ENCODE peak calls at places on chromosomes 16 and 17, in seven cellular contexts. One of them, this sample, is unnamed.
A peak's percentile ranks its signal among the peaks of the same experiment; 100 is the strongest.

GRCh38 chr17:49676276-49676868 is 1.5 kb downstream of the SPOP start:
- DNase-seq in uterus: no peak
- DNase-seq in mammary epithelial cell: peak; percentile 41
- DNase-seq in A549: no peak
- DNase-seq in MM.1S: peak; percentile 92
- DNase-seq in IMR-90: peak; percentile 38
- DNase-seq in aorta: no peak
- DNase-seq in this sample: peak; percentile 78

GRCh38 chr17:75595284-75595918 is 7.8 kb downstream of the MYO15B start:
- DNase-seq in uterus: no peak
- DNase-seq in mammary epithelial cell: no peak
- DNase-seq in A549: no peak
- DNase-seq in MM.1S: no peak
- DNase-seq in IMR-90: no peak
- DNase-seq in aorta: no peak
- DNase-seq in this sample: no peak

GRCh38 chr17:53979991-53980390 is 157.3 kb downstream of the KIF2B start:
- DNase-seq in uterus: no peak
- DNase-seq in mammary epithelial cell: no peak
- DNase-seq in A549: no peak
- DNase-seq in MM.1S: no peak
- DNase-seq in IMR-90: no peak
- DNase-seq in aorta: no peak
- DNase-seq in this sample: no peak

GRCh38 chr17:60573139-60573975 is 26.6 kb upstream of the PPM1D start:
- DNase-seq in uterus: no peak
- DNase-seq in mammary epithelial cell: no peak
- DNase-seq in A549: no peak
- DNase-seq in MM.1S: no peak
- DNase-seq in IMR-90: peak; percentile 74
- DNase-seq in aorta: no peak
- DNase-seq in this sample: peak; percentile 68

GRCh38 chr17:28968269-28968913 is 17.1 kb upstream of the PHF12 start:
- DNase-seq in uterus: no peak
- DNase-seq in mammary epithelial cell: no peak
- DNase-seq in A549: no peak
- DNase-seq in MM.1S: no peak
- DNase-seq in IMR-90: no peak
- DNase-seq in aorta: no peak
- DNase-seq in this sample: no peak

GRCh38 chr17:73976676-73977521 is 226.6 kb upstream of the RPL38 start:
- DNase-seq in uterus: no peak
- DNase-seq in mammary epithelial cell: no peak
- DNase-seq in A549: no peak
- DNase-seq in MM.1S: no peak
- DNase-seq in IMR-90: no peak
- DNase-seq in aorta: no peak
- DNase-seq in this sample: peak; percentile 62

GRCh38 chr16:84603115-84603816 is 14.6 kb downstream of the COTL1 start:
- DNase-seq in uterus: peak; percentile 89
- DNase-seq in mammary epithelial cell: peak; percentile 89
- DNase-seq in A549: peak; percentile 85
- DNase-seq in MM.1S: no peak
- DNase-seq in IMR-90: peak; percentile 99
- DNase-seq in aorta: peak; percentile 96
- DNase-seq in this sample: peak; percentile 99

GRCh38 chr17:81590121-81590520 is 38.0 kb upstream of the FAAP100 start:
- DNase-seq in uterus: no peak
- DNase-seq in mammary epithelial cell: no peak
- DNase-seq in A549: no peak
- DNase-seq in MM.1S: no peak
- DNase-seq in IMR-90: no peak
- DNase-seq in aorta: no peak
- DNase-seq in this sample: no peak

GRCh38 chr17:66431910-66432309 is 129.5 kb downstream of the PRKCA start:
- DNase-seq in uterus: peak; percentile 50
- DNase-seq in mammary epithelial cell: peak; percentile 75
- DNase-seq in A549: peak; percentile 31
- DNase-seq in MM.1S: no peak
- DNase-seq in IMR-90: peak; percentile 92
- DNase-seq in aorta: no peak
- DNase-seq in this sample: peak; percentile 92

GRCh38 chr16:55540221-55540620 is 26.3 kb upstream of the CAPNS2 start:
- DNase-seq in uterus: no peak
- DNase-seq in mammary epithelial cell: no peak
- DNase-seq in A549: no peak
- DNase-seq in MM.1S: no peak
- DNase-seq in IMR-90: no peak
- DNase-seq in aorta: no peak
- DNase-seq in this sample: no peak

GRCh38 chr17:39605492-39606433 is 2.0 kb downstream of the NEUROD2 start:
- DNase-seq in uterus: no peak
- DNase-seq in mammary epithelial cell: peak; percentile 61
- DNase-seq in A549: peak; percentile 83
- DNase-seq in MM.1S: no peak
- DNase-seq in IMR-90: no peak
- DNase-seq in aorta: no peak
- DNase-seq in this sample: no peak

GRCh38 chr17:71098071-71098470 is 928.7 kb downstream of the KCNJ2 start:
- DNase-seq in uterus: no peak
- DNase-seq in mammary epithelial cell: no peak
- DNase-seq in A549: no peak
- DNase-seq in MM.1S: peak; percentile 40
- DNase-seq in IMR-90: no peak
- DNase-seq in aorta: no peak
- DNase-seq in this sample: no peak

GRCh38 chr16:1145383-1146100 is 7.4 kb upstream of the CACNA1H start:
- DNase-seq in uterus: no peak
- DNase-seq in mammary epithelial cell: no peak
- DNase-seq in A549: no peak
- DNase-seq in MM.1S: no peak
- DNase-seq in IMR-90: no peak
- DNase-seq in aorta: no peak
- DNase-seq in this sample: no peak

GRCh38 chr17:42700890-42701289 is 18.6 kb downstream of the CNTNAP1 start:
- DNase-seq in uterus: no peak
- DNase-seq in mammary epithelial cell: no peak
- DNase-seq in A549: no peak
- DNase-seq in MM.1S: no peak
- DNase-seq in IMR-90: no peak
- DNase-seq in aorta: no peak
- DNase-seq in this sample: no peak

GRCh38 chr16:53912155-53912554 is 208.2 kb downstream of the FTO start:
- DNase-seq in uterus: no peak
- DNase-seq in mammary epithelial cell: peak; percentile 89
- DNase-seq in A549: no peak
- DNase-seq in MM.1S: no peak
- DNase-seq in IMR-90: no peak
- DNase-seq in aorta: no peak
- DNase-seq in this sample: no peak

GRCh38 chr16:15642557-15643452 is at the start of gene MARF1:
- DNase-seq in uterus: peak; percentile 99
- DNase-seq in mammary epithelial cell: peak; percentile 96
- DNase-seq in A549: peak; percentile 97
- DNase-seq in MM.1S: peak; percentile 96
- DNase-seq in IMR-90: peak; percentile 90
- DNase-seq in aorta: peak; percentile 100
- DNase-seq in this sample: peak; percentile 98

GRCh38 chr16:77387810-77388209 is 47.0 kb downstream of the ADAMTS18 start:
- DNase-seq in uterus: no peak
- DNase-seq in mammary epithelial cell: no peak
- DNase-seq in A549: no peak
- DNase-seq in MM.1S: no peak
- DNase-seq in IMR-90: no peak
- DNase-seq in aorta: no peak
- DNase-seq in this sample: no peak

GRCh38 chr16:53893731-53894435 is 189.9 kb downstream of the FTO start:
- DNase-seq in uterus: peak; percentile 20
- DNase-seq in mammary epithelial cell: peak; percentile 78
- DNase-seq in A549: peak; percentile 31
- DNase-seq in MM.1S: no peak
- DNase-seq in IMR-90: peak; percentile 91
- DNase-seq in aorta: peak; percentile 58
- DNase-seq in this sample: peak; percentile 89

GRCh38 chr16:2831203-2831602 is 1.1 kb downstream of the ZG16B start:
- DNase-seq in uterus: no peak
- DNase-seq in mammary epithelial cell: no peak
- DNase-seq in A549: no peak
- DNase-seq in MM.1S: no peak
- DNase-seq in IMR-90: no peak
- DNase-seq in aorta: peak; percentile 26
- DNase-seq in this sample: no peak

GRCh38 chr17:59381716-59382570 is 50.5 kb downstream of the YPEL2 start:
- DNase-seq in uterus: no peak
- DNase-seq in mammary epithelial cell: no peak
- DNase-seq in A549: no peak
- DNase-seq in MM.1S: no peak
- DNase-seq in IMR-90: no peak
- DNase-seq in aorta: peak; percentile 76
- DNase-seq in this sample: peak; percentile 30

GRCh38 chr17:40016692-40017000 is 1.4 kb downstream of the CSF3 start:
- DNase-seq in uterus: no peak
- DNase-seq in mammary epithelial cell: no peak
- DNase-seq in A549: no peak
- DNase-seq in MM.1S: no peak
- DNase-seq in IMR-90: no peak
- DNase-seq in aorta: no peak
- DNase-seq in this sample: no peak

GRCh38 chr16:19881783-19882182 is 2.9 kb downstream of the GPRC5B start:
- DNase-seq in uterus: no peak
- DNase-seq in mammary epithelial cell: no peak
- DNase-seq in A549: no peak
- DNase-seq in MM.1S: no peak
- DNase-seq in IMR-90: no peak
- DNase-seq in aorta: no peak
- DNase-seq in this sample: no peak

GRCh38 chr17:77456951-77457548 is 316.3 kb downstream of the SEC14L1 start:
- DNase-seq in uterus: no peak
- DNase-seq in mammary epithelial cell: no peak
- DNase-seq in A549: no peak
- DNase-seq in MM.1S: no peak
- DNase-seq in IMR-90: no peak
- DNase-seq in aorta: no peak
- DNase-seq in this sample: no peak

GRCh38 chr17:77460514-77461046 is 319.8 kb downstream of the SEC14L1 start:
- DNase-seq in uterus: no peak
- DNase-seq in mammary epithelial cell: no peak
- DNase-seq in A549: no peak
- DNase-seq in MM.1S: no peak
- DNase-seq in IMR-90: no peak
- DNase-seq in aorta: no peak
- DNase-seq in this sample: no peak

GRCh38 chr17:77458202-77459017 is 317.6 kb downstream of the SEC14L1 start:
- DNase-seq in uterus: no peak
- DNase-seq in mammary epithelial cell: no peak
- DNase-seq in A549: no peak
- DNase-seq in MM.1S: no peak
- DNase-seq in IMR-90: no peak
- DNase-seq in aorta: no peak
- DNase-seq in this sample: no peak

GRCh38 chr17:77457572-77458201 is 316.9 kb downstream of the SEC14L1 start:
- DNase-seq in uterus: no peak
- DNase-seq in mammary epithelial cell: no peak
- DNase-seq in A549: no peak
- DNase-seq in MM.1S: no peak
- DNase-seq in IMR-90: no peak
- DNase-seq in aorta: no peak
- DNase-seq in this sample: no peak

GRCh38 chr17:77459018-77459755 is 318.4 kb downstream of the SEC14L1 start:
- DNase-seq in uterus: no peak
- DNase-seq in mammary epithelial cell: no peak
- DNase-seq in A549: no peak
- DNase-seq in MM.1S: no peak
- DNase-seq in IMR-90: no peak
- DNase-seq in aorta: no peak
- DNase-seq in this sample: no peak
- H3K4me1 ChIP-seq in uterus: no peaks in the 10 kb centered on the region
- H3K4me1 ChIP-seq in mammary epithelial cell: peaks cover 21% of the 10 kb centered on the region
- H3K4me1 ChIP-seq in A549: peaks cover 3% of the 10 kb centered on the region
- H3K4me1 ChIP-seq in MM.1S: no peaks in the 10 kb centered on the region
- H3K4me1 ChIP-seq in IMR-90: peaks cover 48% of the 10 kb centered on the region
- H3K4me1 ChIP-seq in aorta: no peaks in the 10 kb centered on the region
- H3K4me1 ChIP-seq in this sample: peaks cover 3% of the 10 kb centered on the region

GRCh38 chr16:22844426-22844825 is 30.5 kb downstream of the HS3ST2 start:
- DNase-seq in uterus: no peak
- DNase-seq in mammary epithelial cell: peak; percentile 8
- DNase-seq in A549: no peak
- DNase-seq in MM.1S: no peak
- DNase-seq in IMR-90: no peak
- DNase-seq in aorta: no peak
- DNase-seq in this sample: no peak
- H3K4me1 ChIP-seq in uterus: no peaks in the 10 kb centered on the region
- H3K4me1 ChIP-seq in mammary epithelial cell: peaks cover 40% of the 10 kb centered on the region
- H3K4me1 ChIP-seq in A549: no peaks in the 10 kb centered on the region
- H3K4me1 ChIP-seq in MM.1S: no peaks in the 10 kb centered on the region
- H3K4me1 ChIP-seq in IMR-90: no peaks in the 10 kb centered on the region
- H3K4me1 ChIP-seq in aorta: peaks cover 3% of the 10 kb centered on the region
- H3K4me1 ChIP-seq in this sample: no peaks in the 10 kb centered on the region

GRCh38 chr17:47291242-47291873 is 32.4 kb upstream of the EFCAB13 start:
- DNase-seq in uterus: no peak
- DNase-seq in mammary epithelial cell: no peak
- DNase-seq in A549: no peak
- DNase-seq in MM.1S: no peak
- DNase-seq in IMR-90: no peak
- DNase-seq in aorta: no peak
- DNase-seq in this sample: no peak

GRCh38 chr17:47295037-47295873 is 28.5 kb upstream of the EFCAB13 start:
- DNase-seq in uterus: no peak
- DNase-seq in mammary epithelial cell: no peak
- DNase-seq in A549: no peak
- DNase-seq in MM.1S: no peak
- DNase-seq in IMR-90: no peak
- DNase-seq in aorta: no peak
- DNase-seq in this sample: no peak

GRCh38 chr17:47289302-47289701 is 34.5 kb upstream of the EFCAB13 start:
- DNase-seq in uterus: no peak
- DNase-seq in mammary epithelial cell: no peak
- DNase-seq in A549: no peak
- DNase-seq in MM.1S: no peak
- DNase-seq in IMR-90: no peak
- DNase-seq in aorta: no peak
- DNase-seq in this sample: no peak

GRCh38 chr17:47290870-47291241 is 32.9 kb upstream of the EFCAB13 start:
- DNase-seq in uterus: no peak
- DNase-seq in mammary epithelial cell: no peak
- DNase-seq in A549: no peak
- DNase-seq in MM.1S: no peak
- DNase-seq in IMR-90: no peak
- DNase-seq in aorta: no peak
- DNase-seq in this sample: no peak

GRCh38 chr17:47292206-47292605 is 31.5 kb upstream of the EFCAB13 start:
- DNase-seq in uterus: no peak
- DNase-seq in mammary epithelial cell: no peak
- DNase-seq in A549: no peak
- DNase-seq in MM.1S: no peak
- DNase-seq in IMR-90: no peak
- DNase-seq in aorta: no peak
- DNase-seq in this sample: no peak
- H3K4me1 ChIP-seq in uterus: no peaks in the 10 kb centered on the region
- H3K4me1 ChIP-seq in mammary epithelial cell: peaks cover 17% of the 10 kb centered on the region
- H3K4me1 ChIP-seq in A549: peaks cover 8% of the 10 kb centered on the region
- H3K4me1 ChIP-seq in MM.1S: no peaks in the 10 kb centered on the region
- H3K4me1 ChIP-seq in IMR-90: peaks cover 13% of the 10 kb centered on the region
- H3K4me1 ChIP-seq in aorta: no peaks in the 10 kb centered on the region
- H3K4me1 ChIP-seq in this sample: peaks cover 16% of the 10 kb centered on the region

GRCh38 chr16:57534337-57534880 is 2.0 kb downstream of the CCDC102A start:
- DNase-seq in uterus: peak; percentile 8
- DNase-seq in mammary epithelial cell: no peak
- DNase-seq in A549: no peak
- DNase-seq in MM.1S: no peak
- DNase-seq in IMR-90: no peak
- DNase-seq in aorta: no peak
- DNase-seq in this sample: no peak
- H3K4me1 ChIP-seq in uterus: peaks cover 5% of the 10 kb centered on the region
- H3K4me1 ChIP-seq in mammary epithelial cell: peaks cover 11% of the 10 kb centered on the region
- H3K4me1 ChIP-seq in A549: peaks cover 63% of the 10 kb centered on the region
- H3K4me1 ChIP-seq in MM.1S: peaks cover 29% of the 10 kb centered on the region
- H3K4me1 ChIP-seq in IMR-90: peaks cover 28% of the 10 kb centered on the region
- H3K4me1 ChIP-seq in aorta: no peaks in the 10 kb centered on the region
- H3K4me1 ChIP-seq in this sample: peaks cover 14% of the 10 kb centered on the region

This sample was measured in GM23248.